ENCODE peak calls at places on chromosomes 5 and 9, in ten cellular contexts. L, C, K, J, S, Z, Y, D, H and E are unnamed samples.
A peak's percentile ranks its signal among the peaks of the same experiment; 100 is the strongest.

GRCh38 chr5:173802670-173803165 is 85.4 kb upstream of the CPEB4 start:
- DNase-seq in L (no peak), C (no peak), K (no peak), J (no peak), S (peak; percentile 64), Z (no peak), Y (peak; percentile 84), D (peak; percentile 79), H (peak; percentile 67), E (no peak)

GRCh38 chr5:42349163-42349562 is 74.1 kb upstream of the GHR start:
- DNase-seq in L (no peak), C (no peak), K (no peak), J (no peak), S (no peak), Z (no peak), Y (no peak), D (no peak), H (no peak), E (no peak)

GRCh38 chr5:73968729-73969128 is 342.7 kb downstream of the ARHGEF28 start:
- DNase-seq in L (no peak), C (no peak), K (no peak), J (no peak), S (no peak), Z (no peak), Y (no peak), D (no peak), H (no peak), E (no peak)

GRCh38 chr9:91775011-91775707 is 174.9 kb downstream of the ROR2 start:
- DNase-seq in L (peak; percentile 40), C (peak; percentile 81), K (peak; percentile 69), J (no peak), S (peak; percentile 29), Z (peak; percentile 77), Y (no peak), D (peak; percentile 55), H (peak; percentile 71), E (peak; percentile 24)

GRCh38 chr5:178201927-178202235 is 2.5 kb upstream of the HNRNPAB start:
- DNase-seq in L (no peak), C (no peak), K (no peak), J (no peak), S (no peak), Z (no peak), Y (no peak), D (no peak), H (no peak), E (no peak)

GRCh38 chr5:156815988-156816599 is 34.0 kb upstream of the PPP1R2B start:
- DNase-seq in L (peak; percentile 26), C (no peak), K (peak; percentile 61), J (no peak), S (no peak), Z (peak; percentile 61), Y (no peak), D (peak; percentile 46), H (no peak), E (no peak)

GRCh38 chr9:130837644-130838043 is 2.6 kb downstream of the ABL1 start:
- DNase-seq in L (no peak), C (no peak), K (no peak), J (no peak), S (no peak), Z (no peak), Y (no peak), D (no peak), H (no peak), E (no peak)

GRCh38 chr9:135081264-135081660 is 6.2 kb upstream of the OLFM1 start:
- DNase-seq in L (no peak), C (no peak), K (no peak), J (no peak), S (no peak), Z (peak; percentile 43), Y (peak; percentile 47), D (no peak), H (no peak), E (no peak)

DNA sequence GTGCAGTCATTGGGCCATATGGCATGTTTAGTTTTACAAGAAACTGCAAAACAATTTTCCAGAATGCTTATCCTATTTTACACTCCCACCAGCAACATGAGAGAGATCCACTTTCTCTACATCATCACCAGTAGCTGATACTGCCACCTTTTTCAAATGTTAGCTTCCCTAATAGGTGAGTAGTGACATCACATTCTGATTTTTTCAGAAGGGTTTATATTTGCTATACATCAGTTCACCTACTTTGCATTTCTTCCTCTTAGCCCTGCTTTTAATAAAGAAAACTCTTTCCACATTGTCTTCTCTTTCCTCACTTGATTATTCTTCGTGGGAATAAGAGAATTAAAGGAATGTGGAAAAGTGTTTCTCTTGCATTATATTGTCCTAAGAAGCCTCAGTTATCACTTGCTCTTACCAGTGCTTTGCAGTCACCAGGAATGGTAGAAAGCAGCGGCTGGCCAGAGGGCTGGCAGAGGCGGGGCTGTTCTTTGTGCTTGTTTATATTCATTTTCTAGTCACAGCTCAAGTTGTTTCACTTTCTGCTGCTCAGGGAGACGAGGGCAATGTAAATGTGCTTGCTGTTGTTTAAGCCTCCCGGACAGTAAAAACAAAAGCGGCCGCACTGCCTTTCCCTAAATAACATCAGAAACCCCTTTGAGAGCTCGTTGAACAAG is 164.8 kb downstream of the HSD17B3 start:
- DNase-seq in L (no peak), C (no peak), K (peak; percentile 36), J (peak; percentile 54), S (peak; percentile 70), Z (no peak), Y (no peak), D (no peak), H (no peak), E (no peak)
- H3K4me3 ChIP-seq in L (no peak overlapping the region), C (no peak overlapping the region), K (peak overlapping the region; percentile 30), J (peak overlapping the region; percentile 30), S (peak overlapping the region; percentile 19), Z (no peak overlapping the region), Y (peak overlapping the region; percentile 23), D (no peak overlapping the region), H (no peak overlapping the region), E (no peak overlapping the region)

DNA sequence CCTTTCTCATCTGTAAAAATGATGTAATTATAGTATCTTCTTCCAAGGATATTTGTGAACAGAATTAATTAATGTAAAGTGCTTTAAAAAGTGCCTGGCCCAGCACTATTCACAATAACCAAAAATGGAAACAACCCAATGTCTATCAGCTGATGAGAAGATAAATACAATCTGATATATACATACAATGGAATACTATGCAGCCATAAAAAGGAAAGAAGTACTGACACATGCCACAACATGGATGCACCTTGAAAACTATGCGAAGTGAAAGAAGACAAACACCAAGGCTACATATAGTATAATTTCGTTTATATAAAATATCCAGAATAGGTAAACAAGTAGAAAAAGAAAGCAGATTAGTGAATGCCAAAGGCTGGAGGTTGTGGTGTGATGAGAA is 24.1 kb downstream of the DPYSL3 start:
- DNase-seq in L (no peak), C (no peak), K (no peak), J (no peak), S (no peak), Z (no peak), Y (no peak), D (no peak), H (no peak), E (no peak)
- H3K4me1 ChIP-seq in L (peaks cover 62% of the 10 kb centered on the region), C (peaks cover 45% of the 10 kb centered on the region), K (no peaks in the 10 kb centered on the region), J (peaks cover 13% of the 10 kb centered on the region), S (peaks cover 34% of the 10 kb centered on the region), Z (peaks cover 27% of the 10 kb centered on the region), Y (peaks cover 38% of the 10 kb centered on the region), D (no peaks in the 10 kb centered on the region), H (no peaks in the 10 kb centered on the region), E (no peaks in the 10 kb centered on the region)

DNA sequence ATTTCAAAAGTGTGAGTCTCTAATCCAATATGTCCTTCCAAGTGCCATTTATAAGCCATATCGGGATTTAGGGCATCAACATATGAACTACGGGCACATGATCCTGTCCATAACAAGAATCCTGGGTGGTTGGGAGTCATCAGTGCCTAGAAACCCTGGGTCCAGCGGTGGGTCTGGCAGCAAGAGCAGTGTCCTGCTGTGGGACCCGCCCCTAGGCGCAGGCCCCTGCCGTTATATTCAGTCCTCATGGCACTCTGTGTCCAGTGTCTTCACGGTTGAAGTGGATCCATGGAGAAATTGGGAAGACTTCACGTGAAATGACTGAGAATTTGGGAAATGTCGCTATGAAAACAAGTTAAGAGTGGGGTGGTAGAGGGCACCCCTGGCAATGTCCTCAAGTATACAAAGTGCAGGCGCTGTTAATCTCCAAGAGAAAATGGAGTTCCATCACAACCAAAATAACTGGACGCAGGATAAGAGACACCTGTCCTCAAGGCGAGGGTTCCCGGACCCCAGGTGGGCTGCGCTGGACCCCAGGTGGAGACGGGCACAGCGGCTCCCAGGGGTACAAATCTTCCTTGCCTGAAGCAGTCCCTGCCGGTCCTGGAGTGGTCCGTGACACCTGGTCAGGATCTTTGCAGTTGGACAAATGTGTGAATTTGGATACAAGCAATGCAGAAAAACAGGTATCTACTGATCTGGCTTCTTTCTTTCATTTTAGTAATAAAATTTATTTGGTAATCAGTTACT is 42.9 kb downstream of the NXNL2 start:
- DNase-seq in L (no peak), C (no peak), K (no peak), J (peak; percentile 51), S (no peak), Z (no peak), Y (no peak), D (no peak), H (no peak), E (no peak)
- H3K4me3 ChIP-seq in L (no peak overlapping the region), C (peak overlapping the region; percentile 21), K (no peak overlapping the region), J (no peak overlapping the region), S (no peak overlapping the region), Z (no peak overlapping the region), Y (no peak overlapping the region), D (no peak overlapping the region), H (no peak overlapping the region), E (no peak overlapping the region)

GRCh38 chr9:86344818-86345217 is 9.4 kb downstream of the TUT7 start:
- DNase-seq in L (no peak), C (no peak), K (no peak), J (no peak), S (no peak), Z (no peak), Y (no peak), D (no peak), H (no peak), E (no peak)

GRCh38 chr9:86340356-86341006 is 13.7 kb downstream of the TUT7 start:
- DNase-seq in L (no peak), C (no peak), K (no peak), J (no peak), S (no peak), Z (no peak), Y (no peak), D (no peak), H (no peak), E (no peak)

GRCh38 chr9:86342269-86342668 is 11.9 kb downstream of the TUT7 start:
- DNase-seq in L (no peak), C (no peak), K (no peak), J (no peak), S (no peak), Z (no peak), Y (no peak), D (no peak), H (no peak), E (no peak)

GRCh38 chr9:86337469-86338107 is 16.6 kb downstream of the TUT7 start:
- DNase-seq in L (no peak), C (no peak), K (peak; percentile 36), J (no peak), S (no peak), Z (no peak), Y (no peak), D (no peak), H (no peak), E (no peak)

DNA sequence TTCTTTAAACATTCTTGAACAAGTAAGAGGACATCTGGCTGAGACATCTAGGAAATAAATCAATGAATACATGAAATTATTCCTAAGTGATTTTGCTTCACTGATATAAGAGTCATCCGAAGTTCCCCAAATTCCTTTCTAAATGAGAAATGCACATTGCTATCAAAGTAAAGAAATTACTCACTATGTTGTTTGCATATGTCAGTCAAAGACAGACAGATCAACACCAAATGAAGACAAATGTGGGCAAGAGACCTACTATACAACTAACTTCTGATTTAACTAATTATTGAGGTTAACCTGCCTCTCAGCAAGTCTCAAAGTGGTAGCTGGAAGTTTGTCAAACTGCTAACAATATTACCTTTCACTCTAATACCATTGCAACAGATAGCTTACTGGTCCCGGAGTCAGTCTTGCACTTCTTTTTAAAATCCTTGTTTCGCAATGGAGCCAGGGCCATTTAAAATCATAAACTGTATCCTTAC is 13.2 kb downstream of the TUT7 start:
- DNase-seq in L (no peak), C (no peak), K (no peak), J (no peak), S (no peak), Z (no peak), Y (no peak), D (no peak), H (no peak), E (no peak)
- H3K4me1 ChIP-seq in L (peaks cover 8% of the 10 kb centered on the region), C (no peaks in the 10 kb centered on the region), K (peaks cover 34% of the 10 kb centered on the region), J (no peaks in the 10 kb centered on the region), S (peaks cover 5% of the 10 kb centered on the region), Z (no peaks in the 10 kb centered on the region), Y (no peaks in the 10 kb centered on the region), D (peaks cover 23% of the 10 kb centered on the region), H (no peaks in the 10 kb centered on the region), E (no peaks in the 10 kb centered on the region)